ENCODE peak calls at places on chromosomes 13 and 19, in four cellular contexts. One of them, this sample, is unnamed.

GRCh38 chr13:101626925-101627555 is 174.6 kb downstream of the ITGBL1 start:
- DNase-seq in stomach: no peak
- DNase-seq in body of pancreas: no peak
- DNase-seq in upper lobe of left lung: no peak
- DNase-seq in this sample: no peak

GRCh38 chr19:42284066-42284501 is 15.0 kb downstream of the CIC start:
- DNase-seq in stomach: peak; percentile 87
- DNase-seq in body of pancreas: peak; percentile 84
- DNase-seq in upper lobe of left lung: peak; percentile 97
- DNase-seq in this sample: peak; percentile 93

GRCh38 chr19:23823952-23824389 is 65.3 kb upstream of the ZNF681 start:
- DNase-seq in stomach: no peak
- DNase-seq in body of pancreas: no peak
- DNase-seq in upper lobe of left lung: no peak
- DNase-seq in this sample: no peak

GRCh38 chr13:109155301-109155761 is 525.9 kb downstream of the MYO16 start:
- DNase-seq in stomach: no peak
- DNase-seq in body of pancreas: no peak
- DNase-seq in upper lobe of left lung: no peak
- DNase-seq in this sample: peak; percentile 33

GRCh38 chr19:17948967-17949930 is 16.4 kb downstream of the CCDC124 start:
- DNase-seq in stomach: no peak
- DNase-seq in body of pancreas: no peak
- DNase-seq in upper lobe of left lung: peak; percentile 57
- DNase-seq in this sample: no peak

GRCh38 chr19:46818812-46819211 is 30.4 kb upstream of the SLC1A5 start:
- DNase-seq in stomach: no peak
- DNase-seq in body of pancreas: no peak
- DNase-seq in upper lobe of left lung: no peak
- DNase-seq in this sample: no peak

GRCh38 chr13:113960276-113960948 is 13.5 kb downstream of the C13orf46 start:
- DNase-seq in stomach: no peak
- DNase-seq in body of pancreas: no peak
- DNase-seq in upper lobe of left lung: no peak
- DNase-seq in this sample: no peak

GRCh38 chr13:52686381-52686780 is 33.7 kb downstream of the SUGT1 start:
- DNase-seq in stomach: no peak
- DNase-seq in body of pancreas: no peak
- DNase-seq in upper lobe of left lung: no peak
- DNase-seq in this sample: no peak

GRCh38 chr19:36152061-36152885 is at the start of gene COX7A1:
- DNase-seq in stomach: no peak
- DNase-seq in body of pancreas: peak; percentile 47
- DNase-seq in upper lobe of left lung: peak; percentile 89
- DNase-seq in this sample: no peak

GRCh38 chr13:31100721-31101120 is 61.0 kb downstream of the HSPH1 start:
- DNase-seq in stomach: no peak
- DNase-seq in body of pancreas: no peak
- DNase-seq in upper lobe of left lung: no peak
- DNase-seq in this sample: no peak

GRCh38 chr13:67221630-67222226 is 8.4 kb downstream of the PCDH9 start:
- DNase-seq in stomach: no peak
- DNase-seq in body of pancreas: no peak
- DNase-seq in upper lobe of left lung: no peak
- DNase-seq in this sample: no peak

GRCh38 chr19:40449506-40449905 is 5.4 kb upstream of the SERTAD3 start:
- DNase-seq in stomach: no peak
- DNase-seq in body of pancreas: no peak
- DNase-seq in upper lobe of left lung: no peak
- DNase-seq in this sample: no peak

GRCh38 chr13:43329702-43330101 is 306.3 kb downstream of the DNAJC15 start:
- DNase-seq in stomach: no peak
- DNase-seq in body of pancreas: no peak
- DNase-seq in upper lobe of left lung: no peak
- DNase-seq in this sample: no peak

GRCh38 chr13:30408319-30409101 is 13.8 kb upstream of the UBE2L5 start:
- DNase-seq in stomach: peak; percentile 96
- DNase-seq in body of pancreas: peak; percentile 97
- DNase-seq in upper lobe of left lung: peak; percentile 97
- DNase-seq in this sample: peak; percentile 49

GRCh38 chr13:112053167-112053743 is 13.7 kb upstream of the SOX1 start:
- DNase-seq in stomach: no peak
- DNase-seq in body of pancreas: no peak
- DNase-seq in upper lobe of left lung: no peak
- DNase-seq in this sample: no peak

GRCh38 chr19:19460761-19461265 is 54.5 kb downstream of the TSSK6 start:
- DNase-seq in stomach: peak; percentile 40
- DNase-seq in body of pancreas: no peak
- DNase-seq in upper lobe of left lung: peak; percentile 81
- DNase-seq in this sample: no peak

GRCh38 chr19:5608271-5608666 is 14.3 kb downstream of the SAFB2 start:
- DNase-seq in stomach: no peak
- DNase-seq in body of pancreas: no peak
- DNase-seq in upper lobe of left lung: no peak
- DNase-seq in this sample: no peak

GRCh38 chr19:45211751-45212381 is 33.3 kb downstream of the BLOC1S3 start:
- DNase-seq in stomach: peak; percentile 94
- DNase-seq in body of pancreas: peak; percentile 70
- DNase-seq in upper lobe of left lung: peak; percentile 71
- DNase-seq in this sample: no peak

GRCh38 chr13:87777395-87777794 is 106.2 kb downstream of the SLITRK5 start:
- DNase-seq in stomach: no peak
- DNase-seq in body of pancreas: no peak
- DNase-seq in upper lobe of left lung: no peak
- DNase-seq in this sample: no peak

GRCh38 chr19:4724252-4724514 is 541 bp upstream of the DPP9 start:
- DNase-seq in stomach: no peak
- DNase-seq in body of pancreas: no peak
- DNase-seq in upper lobe of left lung: no peak
- DNase-seq in this sample: no peak

GRCh38 chr19:30226464-30227070 is 145.6 kb upstream of the ZNF536 start:
- DNase-seq in stomach: no peak
- DNase-seq in body of pancreas: no peak
- DNase-seq in upper lobe of left lung: peak; percentile 58
- DNase-seq in this sample: no peak

GRCh38 chr13:102028846-102029245 is 373.0 kb downstream of the FGF14 start:
- DNase-seq in stomach: no peak
- DNase-seq in body of pancreas: no peak
- DNase-seq in upper lobe of left lung: no peak
- DNase-seq in this sample: no peak

GRCh38 chr19:41398603-41399002 is 985 bp downstream of the BCKDHA start:
- DNase-seq in stomach: no peak
- DNase-seq in body of pancreas: no peak
- DNase-seq in upper lobe of left lung: no peak
- DNase-seq in this sample: no peak

GRCh38 chr13:24228852-24229458 is 68.4 kb downstream of the SPATA13 start:
- DNase-seq in stomach: no peak
- DNase-seq in body of pancreas: peak; percentile 56
- DNase-seq in upper lobe of left lung: no peak
- DNase-seq in this sample: peak; percentile 9

GRCh38 chr13:45932611-45933182 is 81.1 kb upstream of the SIAH3 start:
- DNase-seq in stomach: no peak
- DNase-seq in body of pancreas: no peak
- DNase-seq in upper lobe of left lung: no peak
- DNase-seq in this sample: no peak

GRCh38 chr13:44350775-44351504 is 22.7 kb upstream of the SERP2 start:
- DNase-seq in stomach: no peak
- DNase-seq in body of pancreas: no peak
- DNase-seq in upper lobe of left lung: no peak
- DNase-seq in this sample: no peak

GRCh38 chr19:4567584-4568071 is 8.1 kb upstream of the SEMA6B start:
- DNase-seq in stomach: peak; percentile 62
- DNase-seq in body of pancreas: peak; percentile 57
- DNase-seq in upper lobe of left lung: peak; percentile 76
- DNase-seq in this sample: no peak

GRCh38 chr19:34976611-34977010 is 12.6 kb upstream of the ZNF792 start:
- DNase-seq in stomach: no peak
- DNase-seq in body of pancreas: no peak
- DNase-seq in upper lobe of left lung: no peak
- DNase-seq in this sample: no peak

DNA sequence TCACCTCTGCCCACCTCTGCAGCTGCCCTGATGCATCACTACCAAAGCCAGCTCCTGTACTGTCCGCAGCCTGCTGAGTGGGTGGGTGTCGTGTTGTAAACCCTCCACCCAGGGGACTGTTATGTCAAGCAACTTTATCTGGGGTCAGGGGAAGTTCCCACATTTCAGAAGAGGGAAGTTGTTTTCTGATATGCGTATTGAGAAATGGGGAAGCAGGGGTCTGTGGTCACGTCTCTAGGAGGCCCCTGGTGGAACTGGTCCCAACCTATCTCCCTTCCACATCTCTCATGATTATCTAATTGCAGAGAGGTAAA is 31.2 kb downstream of the CLEC17A start:
- DNase-seq in stomach: no peak
- DNase-seq in body of pancreas: no peak
- DNase-seq in upper lobe of left lung: no peak
- DNase-seq in this sample: no peak
- TF ChIP-seq POLR2A in stomach: no peak
- TF ChIP-seq POLR2A in body of pancreas: no peak
- TF ChIP-seq POLR2A in upper lobe of left lung: no peak
- TF ChIP-seq POLR2A in this sample: no peak

GRCh38 chr19:7636691-7637373 is at the start of gene STXBP2:
- DNase-seq in stomach: peak; percentile 93
- DNase-seq in body of pancreas: peak; percentile 93
- DNase-seq in upper lobe of left lung: peak; percentile 98
- DNase-seq in this sample: no peak
- TF ChIP-seq POLR2A in stomach: no peak
- TF ChIP-seq POLR2A in body of pancreas: peak; percentile 86
- TF ChIP-seq POLR2A in upper lobe of left lung: no peak
- TF ChIP-seq POLR2A in this sample: no peak

DNA sequence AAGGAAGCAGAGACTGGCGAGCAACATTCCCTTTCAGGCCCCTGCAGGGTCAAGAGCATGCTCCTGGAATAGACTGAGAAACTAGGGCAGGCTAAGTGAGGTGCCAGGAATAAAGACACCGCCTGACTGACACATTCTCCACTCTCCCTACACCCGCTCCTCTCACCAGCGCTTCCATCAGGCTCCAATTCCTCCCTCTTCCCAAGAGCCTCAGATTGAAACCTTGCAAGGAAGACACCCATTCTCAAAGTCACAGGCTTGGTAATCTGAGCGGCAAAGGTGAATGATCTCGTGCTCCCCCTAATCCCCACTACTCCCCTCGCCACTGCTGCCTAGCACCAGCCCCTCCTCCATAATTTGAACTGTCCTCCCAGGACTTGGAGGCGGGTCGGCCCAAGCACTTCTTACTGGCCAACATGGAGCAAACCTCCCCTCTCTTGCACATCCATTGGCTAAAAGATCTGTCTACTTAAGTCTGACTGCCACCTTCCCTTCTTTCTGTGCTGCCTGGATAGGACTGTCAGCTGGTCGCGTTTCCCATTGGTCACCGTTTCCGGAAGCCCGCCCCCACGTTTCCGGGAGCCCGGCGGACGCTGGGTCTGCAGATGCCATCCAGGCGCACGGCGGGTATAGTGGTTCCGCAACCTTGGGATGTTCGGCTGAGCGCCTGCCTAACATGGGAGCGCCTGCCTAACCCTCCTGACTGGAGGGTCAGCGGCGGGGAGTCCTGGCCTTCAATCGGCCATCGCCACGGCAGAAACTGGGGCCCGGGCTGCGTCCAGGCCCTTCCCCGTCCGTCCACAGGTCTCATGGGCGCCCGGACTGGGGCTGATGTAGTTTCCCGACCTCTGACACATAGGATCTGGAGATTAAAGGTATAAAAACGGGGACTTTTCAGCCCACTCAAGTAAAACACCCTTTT is 33.6 kb downstream of the ZNF383 start:
- DNase-seq in stomach: peak; percentile 43
- DNase-seq in body of pancreas: peak; percentile 68
- DNase-seq in upper lobe of left lung: peak; percentile 90
- DNase-seq in this sample: peak; percentile 97
- TF ChIP-seq POLR2A in stomach: no peak
- TF ChIP-seq POLR2A in body of pancreas: peak; percentile 71
- TF ChIP-seq POLR2A in upper lobe of left lung: no peak
- TF ChIP-seq POLR2A in this sample: peak; percentile 49

DNA sequence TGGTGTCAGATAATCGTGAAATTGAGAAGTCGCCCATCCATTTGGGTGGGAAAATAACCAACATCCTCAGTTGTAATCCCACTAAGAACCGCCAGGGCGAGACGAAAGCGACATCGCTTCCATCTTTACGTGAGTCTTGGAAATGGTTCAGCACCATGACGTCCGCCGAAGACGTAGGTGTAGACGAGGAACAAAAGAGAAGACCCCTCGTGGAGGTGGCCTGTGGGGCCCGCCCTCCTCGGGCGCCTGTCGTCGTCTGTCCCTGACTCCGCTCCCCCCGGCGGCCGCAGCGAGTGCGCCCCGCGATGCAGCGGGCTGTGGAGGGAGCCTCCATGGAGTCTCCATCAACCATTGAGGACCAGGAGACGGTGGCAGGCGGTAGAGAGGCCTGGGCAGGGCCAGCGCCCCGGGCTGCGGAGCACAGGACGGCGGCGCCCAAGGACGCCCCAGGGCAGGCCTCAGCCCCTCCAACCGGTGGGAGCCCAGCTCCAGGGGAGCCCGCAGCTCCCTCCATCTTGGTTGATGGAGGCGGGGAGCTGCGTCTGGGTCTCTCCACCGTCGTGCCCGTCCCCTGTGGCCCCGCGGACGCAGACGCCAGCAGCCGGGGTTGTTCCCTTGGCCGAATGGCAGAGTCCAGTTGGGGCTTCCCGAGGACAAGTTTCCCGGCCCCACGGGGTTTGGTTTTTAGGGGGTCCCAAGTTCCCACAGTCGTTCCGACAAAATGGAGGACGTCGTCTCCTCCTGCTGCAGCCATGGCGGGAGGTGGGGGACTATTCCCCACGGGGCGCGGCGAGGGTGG is 1.0 kb upstream of the ZMYM2 start:
- DNase-seq in stomach: peak; percentile 78
- DNase-seq in body of pancreas: peak; percentile 70
- DNase-seq in upper lobe of left lung: peak; percentile 93
- DNase-seq in this sample: no peak
- TF ChIP-seq POLR2A in stomach: no peak
- TF ChIP-seq POLR2A in body of pancreas: peak; percentile 42
- TF ChIP-seq POLR2A in upper lobe of left lung: no peak
- TF ChIP-seq POLR2A in this sample: no peak